ENCODE peak calls at places on chromosomes 3 and 15, in eight cellular contexts. W, N, S, P, V, H, K and T are unnamed samples.

GRCh38 chr3:15217841-15218267 is 11.8 kb downstream of the CAPN7 start:
- DNase-seq in W (no peak), N (no peak), S (no peak), P (no peak), V (no peak), H (no peak), K (peak; percentile 51), T (no peak)

GRCh38 chr3:195921334-195921771 is 13.0 kb upstream of the TNK2 start:
- DNase-seq in W (no peak), N (no peak), S (peak; percentile 50), P (no peak), V (no peak), H (peak; percentile 17), K (no peak), T (no peak)

GRCh38 chr15:71761649-71762048 is 48.7 kb upstream of the NR2E3 start:
- DNase-seq in W (peak; percentile 71), N (no peak), S (no peak), P (no peak), V (no peak), H (no peak), K (no peak), T (no peak)

GRCh38 chr3:77039606-77040553 is at the start of gene ROBO2:
- DNase-seq in W (no peak), N (no peak), S (peak; percentile 89), P (no peak), V (no peak), H (peak; percentile 39), K (no peak), T (no peak)

GRCh38 chr15:59917504-59918157 is 86.5 kb upstream of the FOXB1 start:
- DNase-seq in W (no peak), N (peak; percentile 25), S (peak; percentile 95), P (peak; percentile 10), V (no peak), H (peak; percentile 55), K (peak; percentile 53), T (peak; percentile 10)

GRCh38 chr15:32657198-32657886 is 15.8 kb downstream of the SCG5 start:
- DNase-seq in W (no peak), N (no peak), S (no peak), P (no peak), V (no peak), H (no peak), K (no peak), T (no peak)

GRCh38 chr3:120272294-120272693 is 12.7 kb downstream of the GPR156 start:
- DNase-seq in W (no peak), N (no peak), S (no peak), P (no peak), V (no peak), H (no peak), K (no peak), T (no peak)

GRCh38 chr3:87359807-87360206 is 83.4 kb upstream of the POU1F1 start:
- DNase-seq in W (no peak), N (no peak), S (no peak), P (no peak), V (no peak), H (no peak), K (no peak), T (no peak)

GRCh38 chr3:182947892-182948291 is 32.4 kb downstream of the DCUN1D1 start:
- DNase-seq in W (no peak), N (no peak), S (no peak), P (no peak), V (no peak), H (no peak), K (peak; percentile 41), T (no peak)

GRCh38 chr3:152474585-152474984 is 205.9 kb downstream of the MBNL1 start:
- DNase-seq in W (no peak), N (no peak), S (peak; percentile 63), P (peak; percentile 26), V (no peak), H (no peak), K (peak; percentile 48), T (no peak)

GRCh38 chr15:67107014-67107812 is 41.8 kb downstream of the SMAD3 start:
- DNase-seq in W (peak; percentile 88), N (no peak), S (no peak), P (peak; percentile 52), V (no peak), H (peak; percentile 74), K (no peak), T (no peak)

GRCh38 chr3:37534940-37535339 is 326.7 kb upstream of the CTDSPL start:
- DNase-seq in W (no peak), N (no peak), S (no peak), P (no peak), V (no peak), H (no peak), K (no peak), T (no peak)

GRCh38 chr15:86799226-86799625 is 719.6 kb downstream of the AGBL1 start:
- DNase-seq in W (no peak), N (no peak), S (no peak), P (no peak), V (no peak), H (no peak), K (no peak), T (no peak)

GRCh38 chr15:51751687-51752683 is 588 bp downstream of the TMOD2 start:
- DNase-seq in W (no peak), N (no peak), S (peak; percentile 76), P (peak; percentile 15), V (no peak), H (peak; percentile 52), K (no peak), T (no peak)

GRCh38 chr15:48595988-48596387 is 49.5 kb downstream of the FBN1 start:
- DNase-seq in W (no peak), N (no peak), S (no peak), P (no peak), V (no peak), H (no peak), K (no peak), T (no peak)

GRCh38 chr15:89462198-89462912 is 34.0 kb downstream of the RHCG start:
- DNase-seq in W (no peak), N (no peak), S (no peak), P (no peak), V (no peak), H (no peak), K (peak; percentile 25), T (peak; percentile 60)

GRCh38 chr3:171991166-171991565 is 48.2 kb upstream of the FNDC3B start:
- DNase-seq in W (no peak), N (no peak), S (no peak), P (no peak), V (no peak), H (no peak), K (no peak), T (no peak)

DNA sequence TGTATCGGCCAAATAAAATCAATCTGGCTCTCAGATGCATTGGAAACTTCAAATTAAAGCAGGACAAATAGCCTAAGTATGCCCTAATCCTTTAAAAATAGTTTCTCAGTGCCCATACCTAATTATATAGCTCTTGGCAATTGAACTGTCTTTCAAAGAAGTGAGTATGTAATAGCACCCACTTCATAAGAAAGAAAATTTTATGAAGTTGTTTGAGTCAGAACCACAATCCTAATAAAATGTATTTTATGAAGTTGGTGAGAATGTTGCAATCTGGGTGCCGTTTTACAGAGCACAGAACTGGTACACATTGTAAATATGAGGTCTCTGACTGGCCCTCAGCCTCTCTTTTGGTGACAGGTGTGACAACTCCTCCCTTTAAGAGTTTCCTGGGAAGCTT is 45.4 kb downstream of the EPHB1 start:
- DNase-seq in W (no peak), N (no peak), S (no peak), P (no peak), V (no peak), H (no peak), K (no peak), T (no peak)
- H3K27ac ChIP-seq in W (no peak overlapping the region), N (no peak overlapping the region), S (no peak overlapping the region), P (no peak overlapping the region), V (no peak overlapping the region), H (no peak overlapping the region), K (no peak overlapping the region), T (no peak overlapping the region)

GRCh38 chr3:147413712-147414325 is 4.7 kb downstream of the ZIC1 start:
- DNase-seq in W (no peak), N (no peak), S (peak; percentile 76), P (no peak), V (no peak), H (no peak), K (no peak), T (no peak)
- H3K27ac ChIP-seq in W (no peak overlapping the region), N (no peak overlapping the region), S (no peak overlapping the region), P (no peak overlapping the region), V (no peak overlapping the region), H (no peak overlapping the region), K (no peak overlapping the region), T (no peak overlapping the region)

GRCh38 chr15:100201376-100202280 is 140.1 kb downstream of the ADAMTS17 start:
- DNase-seq in W (no peak), N (peak; percentile 4), S (peak; percentile 28), P (no peak), V (no peak), H (no peak), K (peak; percentile 83), T (no peak)
- H3K27ac ChIP-seq in W (no peak overlapping the region), N (no peak overlapping the region), S (no peak overlapping the region), P (no peak overlapping the region), V (no peak overlapping the region), H (no peak overlapping the region), K (peak overlapping the region; percentile 77), T (no peak overlapping the region)

GRCh38 chr3:177041730-177042551 is 155.3 kb downstream of the TBL1XR1 start:
- DNase-seq in W (no peak), N (no peak), S (no peak), P (no peak), V (no peak), H (no peak), K (no peak), T (no peak)

GRCh38 chr3:177041021-177041729 is 156.1 kb downstream of the TBL1XR1 start:
- DNase-seq in W (no peak), N (no peak), S (no peak), P (peak; percentile 30), V (peak; percentile 37), H (no peak), K (no peak), T (peak; percentile 23)

GRCh38 chr3:177037241-177037640 is 160.0 kb downstream of the TBL1XR1 start:
- DNase-seq in W (no peak), N (no peak), S (no peak), P (no peak), V (no peak), H (no peak), K (no peak), T (no peak)

GRCh38 chr3:177035678-177036077 is 161.6 kb downstream of the TBL1XR1 start:
- DNase-seq in W (no peak), N (no peak), S (no peak), P (no peak), V (no peak), H (no peak), K (no peak), T (no peak)

GRCh38 chr3:177039875-177040274 is 157.4 kb downstream of the TBL1XR1 start:
- DNase-seq in W (no peak), N (no peak), S (no peak), P (no peak), V (no peak), H (no peak), K (no peak), T (no peak)
- H3K27ac ChIP-seq in W (no peak overlapping the region), N (no peak overlapping the region), S (no peak overlapping the region), P (peak overlapping the region; percentile 72), V (no peak overlapping the region), H (no peak overlapping the region), K (peak overlapping the region; percentile 53), T (no peak overlapping the region)

DNA sequence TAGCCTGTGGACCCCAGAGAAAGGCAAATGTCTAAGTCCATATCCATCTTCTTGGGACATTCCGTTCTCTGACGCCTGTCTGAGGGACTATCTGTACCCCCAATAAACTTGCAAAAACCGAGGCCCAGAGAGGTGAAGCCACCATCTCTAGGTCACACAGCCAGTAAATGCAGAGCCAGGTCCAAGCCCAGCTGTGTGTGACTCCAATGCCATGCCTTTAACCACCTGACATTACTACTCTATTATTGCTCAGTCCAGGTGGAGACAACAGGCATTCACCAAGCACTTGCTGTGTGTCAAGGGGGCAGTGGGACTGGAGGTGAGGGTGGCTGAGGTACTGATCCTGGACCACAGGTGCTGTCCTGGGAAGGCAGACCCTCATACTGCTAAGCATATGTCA is 25.4 kb downstream of the CYP8B1 start:
- DNase-seq in W (no peak), N (no peak), S (no peak), P (no peak), V (no peak), H (no peak), K (no peak), T (no peak)
- H3K27ac ChIP-seq in W (no peak overlapping the region), N (no peak overlapping the region), S (no peak overlapping the region), P (no peak overlapping the region), V (peak overlapping the region; percentile 78), H (no peak overlapping the region), K (no peak overlapping the region), T (no peak overlapping the region)